ENCODE peak calls at places on chromosomes 13 and 19, in seven cellular contexts. P is aorta; L is cardiac muscle cell; S is breast epithelium; Y is CD4-positive, alpha-beta memory T cell; K is brain microvascular endothelial cell; J is tibial nerve. D is an unnamed sample.

GRCh38 chr19:23787106-23787505 is 28.4 kb upstream of the ZNF681 start:
- DNase-seq in J (no peak), Y (no peak), P (no peak), S (no peak), L (peak; percentile 20), K (peak; percentile 7), D (no peak)

GRCh38 chr19:20923077-20923871 is at the start of gene ZNF85:
- DNase-seq in P (peak; percentile 94), Y (peak; percentile 91), K (peak; percentile 95), J (peak; percentile 95), S (peak; percentile 94), L (peak; percentile 91), D (peak; percentile 87)

GRCh38 chr19:3586124-3586626 is 897 bp downstream of the GIPC3 start:
- DNase-seq in P (no peak), Y (no peak), K (no peak), J (no peak), L (no peak), S (no peak), D (no peak)

GRCh38 chr19:45507864-45508680 is 793 bp downstream of the VASP start:
- DNase-seq in P (no peak), K (no peak), J (no peak), S (no peak), Y (no peak), L (no peak), D (peak; percentile 47)

GRCh38 chr13:21637296-21637695 is 33.3 kb upstream of the MICU2 start:
- DNase-seq in S (no peak), Y (peak; percentile 5), K (peak; percentile 18), J (no peak), P (peak; percentile 47), L (peak; percentile 14), D (peak; percentile 64)

GRCh38 chr19:19274716-19275115 is 1.6 kb upstream of the TM6SF2 start:
- DNase-seq in P (no peak), Y (no peak), L (no peak), J (no peak), K (no peak), S (no peak), D (no peak)

GRCh38 chr19:51407631-51408131 is 9.8 kb downstream of the SIGLEC10 start:
- DNase-seq in K (peak; percentile 23), J (no peak), L (peak; percentile 44), S (no peak), P (no peak), Y (peak; percentile 30), D (no peak)

GRCh38 chr19:53868091-53868891 is 608 bp downstream of the MYADM start:
- DNase-seq in P (peak; percentile 76), J (no peak), S (peak; percentile 76), L (peak; percentile 81), Y (peak; percentile 54), K (peak; percentile 56), D (peak; percentile 83)

GRCh38 chr13:35157143-35157755 is 215.2 kb downstream of the NBEA start:
- DNase-seq in S (no peak), P (no peak), Y (peak; percentile 15), K (peak; percentile 52), L (peak; percentile 77), J (peak; percentile 61), D (peak; percentile 3)

GRCh38 chr13:110138009-110138699 is 168.8 kb downstream of the COL4A1 start:
- DNase-seq in P (peak; percentile 87), Y (peak; percentile 10), S (no peak), L (peak; percentile 61), K (peak; percentile 78), J (peak; percentile 43), D (peak; percentile 69)

GRCh38 chr13:97433727-97434416 is at the start of gene RAP2A:
- DNase-seq in L (peak; percentile 97), S (peak; percentile 82), K (peak; percentile 86), P (peak; percentile 95), Y (peak; percentile 89), J (peak; percentile 75), D (peak; percentile 89)

GRCh38 chr13:101529419-101529818 is 76.9 kb downstream of the ITGBL1 start:
- DNase-seq in P (peak; percentile 47), K (peak; percentile 92), L (peak; percentile 55), Y (no peak), S (no peak), J (peak; percentile 54), D (peak; percentile 81)

GRCh38 chr19:34269489-34269888 is 15.1 kb downstream of the GARRE1 start:
- DNase-seq in P (no peak), Y (no peak), L (no peak), J (no peak), K (no peak), S (no peak), D (no peak)

GRCh38 chr19:42038675-42039074 is 31.3 kb downstream of the GRIK5 start:
- DNase-seq in L (no peak), S (no peak), P (no peak), J (no peak), Y (no peak), K (no peak), D (no peak)

GRCh38 chr13:41054212-41054877 is 7.0 kb upstream of the WBP4 start:
- DNase-seq in L (peak; percentile 64), J (peak; percentile 69), P (no peak), S (no peak), Y (peak; percentile 50), K (peak; percentile 38), D (no peak)

GRCh38 chr19:14139944-14140343 is 3.6 kb upstream of the ASF1B start:
- DNase-seq in L (peak; percentile 41), S (no peak), J (no peak), P (no peak), Y (no peak), K (no peak), D (no peak)

GRCh38 chr13:55761986-55762385 is 1378.7 kb upstream of the PRR20A start:
- DNase-seq in Y (no peak), P (no peak), K (no peak), S (no peak), J (no peak), L (no peak), D (no peak)

GRCh38 chr13:72932250-72932649 is 126.6 kb upstream of the KLF5 start:
- DNase-seq in Y (no peak), S (no peak), K (no peak), J (no peak), P (no peak), L (no peak), D (no peak)

DNA sequence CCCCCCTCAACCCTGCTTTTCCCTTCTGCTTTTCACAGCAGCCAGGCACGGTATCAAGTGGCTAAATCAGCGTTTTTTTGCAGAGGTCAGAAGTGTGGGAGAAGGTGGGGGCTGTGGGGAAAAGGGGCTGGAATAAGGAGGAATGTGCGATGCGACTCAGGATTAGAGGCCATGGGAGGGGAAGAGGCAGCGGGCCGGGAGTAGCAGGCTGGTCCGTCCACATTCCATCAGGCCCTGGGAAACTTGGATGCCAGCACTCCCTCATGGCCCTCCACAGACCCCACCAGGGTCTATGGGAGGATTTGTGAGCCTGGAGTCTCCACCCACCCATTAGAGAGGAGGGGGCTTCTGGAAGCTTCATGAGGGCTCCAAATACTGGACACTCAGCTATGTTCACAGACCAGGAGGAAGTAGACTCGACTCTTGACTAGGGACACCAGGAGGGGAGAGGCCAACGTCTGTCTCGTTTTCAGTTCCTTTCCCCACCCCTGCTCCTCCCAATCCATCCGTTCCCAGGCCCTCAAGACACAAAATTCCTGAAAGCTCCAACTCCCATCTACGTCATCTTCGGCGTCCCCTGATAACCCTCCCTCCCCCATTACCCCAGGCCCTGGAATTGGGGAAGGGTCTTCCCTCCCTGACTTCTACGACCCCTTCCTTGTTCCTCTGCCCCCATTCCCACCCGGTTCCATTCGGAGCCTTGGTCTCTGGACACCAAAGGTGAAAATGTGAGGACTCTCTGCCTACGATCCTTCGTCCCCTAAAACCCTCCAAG is 3.3 kb upstream of the KCNC3 start:
- DNase-seq in L (no peak), J (no peak), K (no peak), P (peak; percentile 44), S (no peak), Y (no peak), D (no peak)
- H3K4me3 ChIP-seq in L (peak overlapping the region; percentile 46), J (peak overlapping the region; percentile 51), K (no peak overlapping the region), P (no peak overlapping the region), S (peak overlapping the region; percentile 76), Y (peak overlapping the region; percentile 76), D (no peak overlapping the region)

DNA sequence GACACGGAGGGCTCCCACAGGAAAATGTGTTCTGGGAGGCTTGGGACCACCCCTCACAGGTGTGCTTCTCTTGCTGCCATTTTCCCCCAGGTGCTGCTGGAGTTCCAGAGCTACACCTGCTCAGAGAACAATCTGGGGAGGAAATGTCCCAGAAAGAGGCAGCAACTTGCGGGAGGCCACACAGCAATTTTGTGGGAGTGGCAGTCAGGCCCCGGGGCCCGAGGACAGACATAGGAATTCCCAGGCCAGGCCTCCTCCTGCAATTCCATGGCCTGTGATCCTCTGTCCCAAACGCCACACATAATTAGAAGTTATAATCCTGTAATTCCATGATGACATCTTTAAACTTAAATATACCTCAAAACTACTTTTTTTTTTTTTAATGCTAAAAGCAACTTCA is 1.8 kb downstream of the RHPN2 start:
- DNase-seq in L (no peak), P (no peak), Y (no peak), S (no peak), K (no peak), J (no peak), D (no peak)
- H3K4me3 ChIP-seq in L (no peak overlapping the region), P (no peak overlapping the region), Y (no peak overlapping the region), S (peak overlapping the region; percentile 33), K (no peak overlapping the region), J (no peak overlapping the region), D (no peak overlapping the region)

GRCh38 chr19:867301-867793 is 7.9 kb downstream of the CFD start:
- DNase-seq in K (no peak), J (no peak), Y (no peak), P (no peak), S (no peak), L (no peak), D (no peak)
- H3K4me3 ChIP-seq in K (no peak overlapping the region), J (no peak overlapping the region), Y (no peak overlapping the region), P (no peak overlapping the region), S (no peak overlapping the region), L (no peak overlapping the region), D (no peak overlapping the region)

DNA sequence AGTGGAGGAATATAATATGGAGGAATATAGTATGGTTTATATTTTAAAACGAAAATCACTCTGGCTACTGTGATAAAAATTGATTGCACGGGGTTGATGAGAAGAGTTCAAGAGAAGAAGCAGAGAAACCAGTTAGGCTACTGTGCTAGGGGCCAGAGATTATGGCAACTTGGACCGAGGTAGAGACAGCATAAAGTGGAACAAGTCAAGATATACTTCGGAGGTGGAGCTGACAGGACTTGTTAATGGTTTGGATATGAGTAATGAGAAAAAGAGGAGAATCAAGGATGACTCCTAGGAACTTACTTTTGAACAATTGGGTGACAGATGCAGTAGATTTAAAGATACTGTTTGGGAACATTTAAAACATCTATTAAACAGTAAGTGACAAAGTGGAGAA is 6.6 kb upstream of the WDFY2 start:
- DNase-seq in Y (no peak), P (no peak), L (no peak), K (no peak), S (no peak), J (no peak), D (no peak)
- H3K4me3 ChIP-seq in Y (no peak overlapping the region), P (no peak overlapping the region), L (no peak overlapping the region), K (no peak overlapping the region), S (no peak overlapping the region), J (no peak overlapping the region), D (no peak overlapping the region)

D was measured in MG63.